ENCODE peak calls at places on chromosome 1, in ten cellular contexts. One of them, this sample, is unnamed.

GRCh38 chr1:158246650-158247049 is 7.6 kb upstream of the CD1A start:
- DNase-seq in prostate gland: no peak
- DNase-seq in tibial artery: no peak
- DNase-seq in neural progenitor cell: no peak
- DNase-seq in BJ: no peak
- DNase-seq in PC-9: no peak
- DNase-seq in cardiac fibroblast: peak
- DNase-seq in body of pancreas: no peak
- DNase-seq in breast epithelium: no peak
- DNase-seq in astrocyte of the spinal cord: no peak
- DNase-seq in this sample: no peak

GRCh38 chr1:29805122-29805895 is 569.0 kb downstream of the PTPRU start:
- DNase-seq in prostate gland: no peak
- DNase-seq in tibial artery: peak
- DNase-seq in neural progenitor cell: no peak
- DNase-seq in BJ: no peak
- DNase-seq in PC-9: no peak
- DNase-seq in cardiac fibroblast: no peak
- DNase-seq in body of pancreas: no peak
- DNase-seq in breast epithelium: peak
- DNase-seq in astrocyte of the spinal cord: no peak
- DNase-seq in this sample: no peak

GRCh38 chr1:153396461-153396860 is 5.6 kb upstream of the S100A8 start:
- DNase-seq in prostate gland: no peak
- DNase-seq in tibial artery: peak
- DNase-seq in neural progenitor cell: no peak
- DNase-seq in BJ: no peak
- DNase-seq in PC-9: no peak
- DNase-seq in cardiac fibroblast: no peak
- DNase-seq in body of pancreas: no peak
- DNase-seq in breast epithelium: no peak
- DNase-seq in astrocyte of the spinal cord: no peak
- DNase-seq in this sample: no peak

GRCh38 chr1:27122652-27123051 is 32.3 kb downstream of the SLC9A1 start:
- DNase-seq in prostate gland: peak
- DNase-seq in tibial artery: peak
- DNase-seq in neural progenitor cell: no peak
- DNase-seq in BJ: no peak
- DNase-seq in PC-9: peak
- DNase-seq in cardiac fibroblast: peak
- DNase-seq in body of pancreas: no peak
- DNase-seq in breast epithelium: peak
- DNase-seq in astrocyte of the spinal cord: peak
- DNase-seq in this sample: peak

GRCh38 chr1:169741666-169742394 is 8.0 kb upstream of the SELE start:
- DNase-seq in prostate gland: no peak
- DNase-seq in tibial artery: no peak
- DNase-seq in neural progenitor cell: no peak
- DNase-seq in BJ: peak
- DNase-seq in PC-9: no peak
- DNase-seq in cardiac fibroblast: peak
- DNase-seq in body of pancreas: no peak
- DNase-seq in breast epithelium: no peak
- DNase-seq in astrocyte of the spinal cord: peak
- DNase-seq in this sample: no peak

GRCh38 chr1:16677552-16678423 is 11.0 kb upstream of the RNU1-3 start:
- DNase-seq in prostate gland: no peak
- DNase-seq in tibial artery: no peak
- DNase-seq in neural progenitor cell: peak
- DNase-seq in BJ: no peak
- DNase-seq in PC-9: peak
- DNase-seq in cardiac fibroblast: peak
- DNase-seq in body of pancreas: no peak
- DNase-seq in breast epithelium: no peak
- DNase-seq in astrocyte of the spinal cord: peak
- DNase-seq in this sample: no peak

GRCh38 chr1:156645058-156645457 is 3.1 kb downstream of the BCAN start:
- DNase-seq in prostate gland: no peak
- DNase-seq in tibial artery: no peak
- DNase-seq in neural progenitor cell: no peak
- DNase-seq in BJ: no peak
- DNase-seq in PC-9: no peak
- DNase-seq in cardiac fibroblast: no peak
- DNase-seq in body of pancreas: no peak
- DNase-seq in breast epithelium: no peak
- DNase-seq in astrocyte of the spinal cord: no peak
- DNase-seq in this sample: no peak

GRCh38 chr1:155254714-155255242 is 505 bp downstream of the ENTREP3 start:
- DNase-seq in prostate gland: no peak
- DNase-seq in tibial artery: no peak
- DNase-seq in neural progenitor cell: peak
- DNase-seq in BJ: no peak
- DNase-seq in PC-9: no peak
- DNase-seq in cardiac fibroblast: peak
- DNase-seq in body of pancreas: peak
- DNase-seq in breast epithelium: no peak
- DNase-seq in astrocyte of the spinal cord: peak
- DNase-seq in this sample: no peak

GRCh38 chr1:99544328-99544727 is 101.6 kb upstream of the PALMD start:
- DNase-seq in prostate gland: no peak
- DNase-seq in tibial artery: no peak
- DNase-seq in neural progenitor cell: no peak
- DNase-seq in BJ: no peak
- DNase-seq in PC-9: peak
- DNase-seq in cardiac fibroblast: peak
- DNase-seq in body of pancreas: no peak
- DNase-seq in breast epithelium: no peak
- DNase-seq in astrocyte of the spinal cord: peak
- DNase-seq in this sample: peak

GRCh38 chr1:172699695-172700094 is 40.8 kb downstream of the FASLG start:
- DNase-seq in prostate gland: no peak
- DNase-seq in tibial artery: no peak
- DNase-seq in neural progenitor cell: no peak
- DNase-seq in BJ: no peak
- DNase-seq in PC-9: no peak
- DNase-seq in cardiac fibroblast: no peak
- DNase-seq in body of pancreas: no peak
- DNase-seq in breast epithelium: no peak
- DNase-seq in astrocyte of the spinal cord: no peak
- DNase-seq in this sample: no peak

GRCh38 chr1:43282220-43283195 is 2.9 kb downstream of the C1orf210 start:
- DNase-seq in prostate gland: no peak
- DNase-seq in tibial artery: no peak
- DNase-seq in neural progenitor cell: no peak
- DNase-seq in BJ: no peak
- DNase-seq in PC-9: no peak
- DNase-seq in cardiac fibroblast: no peak
- DNase-seq in body of pancreas: no peak
- DNase-seq in breast epithelium: peak
- DNase-seq in astrocyte of the spinal cord: no peak
- DNase-seq in this sample: no peak

GRCh38 chr1:119953266-119953998 is 57.1 kb upstream of the ADAM30 start:
- DNase-seq in prostate gland: no peak
- DNase-seq in tibial artery: no peak
- DNase-seq in neural progenitor cell: no peak
- DNase-seq in BJ: no peak
- DNase-seq in PC-9: no peak
- DNase-seq in cardiac fibroblast: no peak
- DNase-seq in body of pancreas: no peak
- DNase-seq in breast epithelium: no peak
- DNase-seq in astrocyte of the spinal cord: no peak
- DNase-seq in this sample: no peak

GRCh38 chr1:240491156-240491555 is 120.8 kb downstream of the GREM2 start:
- DNase-seq in prostate gland: no peak
- DNase-seq in tibial artery: no peak
- DNase-seq in neural progenitor cell: no peak
- DNase-seq in BJ: no peak
- DNase-seq in PC-9: no peak
- DNase-seq in cardiac fibroblast: peak
- DNase-seq in body of pancreas: no peak
- DNase-seq in breast epithelium: no peak
- DNase-seq in astrocyte of the spinal cord: peak
- DNase-seq in this sample: no peak

GRCh38 chr1:240491796-240492195 is 120.2 kb downstream of the GREM2 start:
- DNase-seq in prostate gland: no peak
- DNase-seq in tibial artery: no peak
- DNase-seq in neural progenitor cell: no peak
- DNase-seq in BJ: no peak
- DNase-seq in PC-9: no peak
- DNase-seq in cardiac fibroblast: no peak
- DNase-seq in body of pancreas: no peak
- DNase-seq in breast epithelium: no peak
- DNase-seq in astrocyte of the spinal cord: no peak
- DNase-seq in this sample: no peak

GRCh38 chr1:240496356-240496755 is 115.6 kb downstream of the GREM2 start:
- DNase-seq in prostate gland: no peak
- DNase-seq in tibial artery: no peak
- DNase-seq in neural progenitor cell: no peak
- DNase-seq in BJ: no peak
- DNase-seq in PC-9: no peak
- DNase-seq in cardiac fibroblast: no peak
- DNase-seq in body of pancreas: no peak
- DNase-seq in breast epithelium: no peak
- DNase-seq in astrocyte of the spinal cord: no peak
- DNase-seq in this sample: no peak

GRCh38 chr1:240495652-240496051 is 116.3 kb downstream of the GREM2 start:
- DNase-seq in prostate gland: no peak
- DNase-seq in tibial artery: no peak
- DNase-seq in neural progenitor cell: no peak
- DNase-seq in BJ: no peak
- DNase-seq in PC-9: no peak
- DNase-seq in cardiac fibroblast: no peak
- DNase-seq in body of pancreas: no peak
- DNase-seq in breast epithelium: no peak
- DNase-seq in astrocyte of the spinal cord: no peak
- DNase-seq in this sample: no peak

DNA sequence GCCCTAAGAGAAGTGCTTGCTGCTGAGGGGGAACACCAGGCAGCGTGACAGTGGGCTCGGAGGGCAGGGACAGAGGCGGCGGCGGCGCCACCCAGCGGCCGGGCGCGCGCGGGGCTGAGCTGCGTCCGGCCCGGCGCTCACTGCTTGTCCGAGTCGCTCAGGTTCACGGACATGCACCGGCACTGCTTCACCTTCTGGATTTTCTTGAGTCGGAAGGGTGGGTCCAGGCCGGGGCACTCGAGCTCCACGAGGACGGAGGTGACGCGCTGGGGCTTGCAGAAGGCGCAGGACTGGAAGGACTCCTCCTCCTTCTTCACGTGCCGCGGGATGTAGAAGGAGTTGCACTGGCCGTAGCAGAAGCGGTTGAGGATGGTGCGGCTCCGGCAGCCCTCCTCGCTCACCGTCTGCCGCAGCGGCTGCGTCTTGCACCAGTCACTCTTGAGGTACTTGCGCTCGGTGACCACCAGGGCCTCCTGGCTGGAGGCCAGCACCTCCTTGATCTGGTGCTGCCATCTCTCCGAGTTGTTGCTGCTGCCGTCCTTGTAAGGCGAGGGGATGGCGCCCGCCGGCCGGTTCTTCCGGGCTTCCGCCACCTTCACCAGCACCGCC is 119.0 kb downstream of the GREM2 start:
- DNase-seq in prostate gland: no peak
- DNase-seq in tibial artery: no peak
- DNase-seq in neural progenitor cell: peak
- DNase-seq in BJ: no peak
- DNase-seq in PC-9: no peak
- DNase-seq in cardiac fibroblast: peak
- DNase-seq in body of pancreas: peak
- DNase-seq in breast epithelium: no peak
- DNase-seq in astrocyte of the spinal cord: peak
- DNase-seq in this sample: no peak
- TF ChIP-seq CTCF in prostate gland: no peak
- TF ChIP-seq CTCF in tibial artery: no peak
- TF ChIP-seq CTCF in neural progenitor cell: peak
- TF ChIP-seq CTCF in BJ: peak
- TF ChIP-seq CTCF in PC-9: no peak
- TF ChIP-seq CTCF in cardiac fibroblast: peak
- TF ChIP-seq CTCF in body of pancreas: no peak
- TF ChIP-seq CTCF in breast epithelium: no peak
- TF ChIP-seq CTCF in astrocyte of the spinal cord: peak
- TF ChIP-seq CTCF in this sample: peak

GRCh38 chr1:234722904-234723588 is 113.1 kb upstream of the IRF2BP2 start:
- DNase-seq in prostate gland: peak
- DNase-seq in tibial artery: peak
- DNase-seq in neural progenitor cell: no peak
- DNase-seq in BJ: peak
- DNase-seq in PC-9: no peak
- DNase-seq in cardiac fibroblast: peak
- DNase-seq in body of pancreas: peak
- DNase-seq in breast epithelium: peak
- DNase-seq in astrocyte of the spinal cord: peak
- DNase-seq in this sample: peak
- H3K4me3 ChIP-seq in prostate gland: no peak
- H3K4me3 ChIP-seq in tibial artery: no peak
- H3K4me3 ChIP-seq in neural progenitor cell: no peak
- H3K4me3 ChIP-seq in BJ: no peak
- H3K4me3 ChIP-seq in PC-9: peak
- H3K4me3 ChIP-seq in cardiac fibroblast: peak
- H3K4me3 ChIP-seq in body of pancreas: no peak
- H3K4me3 ChIP-seq in breast epithelium: no peak
- H3K4me3 ChIP-seq in astrocyte of the spinal cord: no peak
- H3K4me3 ChIP-seq in this sample: no peak

GRCh38 chr1:62259551-62259950 is 59.7 kb downstream of the KANK4 start:
- DNase-seq in prostate gland: no peak
- DNase-seq in tibial artery: no peak
- DNase-seq in neural progenitor cell: no peak
- DNase-seq in BJ: no peak
- DNase-seq in PC-9: no peak
- DNase-seq in cardiac fibroblast: no peak
- DNase-seq in body of pancreas: no peak
- DNase-seq in breast epithelium: no peak
- DNase-seq in astrocyte of the spinal cord: no peak
- DNase-seq in this sample: no peak
- TF ChIP-seq CTCF in prostate gland: no peak
- TF ChIP-seq CTCF in tibial artery: no peak
- TF ChIP-seq CTCF in neural progenitor cell: no peak
- TF ChIP-seq CTCF in BJ: no peak
- TF ChIP-seq CTCF in PC-9: no peak
- TF ChIP-seq CTCF in cardiac fibroblast: no peak
- TF ChIP-seq CTCF in body of pancreas: no peak
- TF ChIP-seq CTCF in breast epithelium: no peak
- TF ChIP-seq CTCF in astrocyte of the spinal cord: no peak
- TF ChIP-seq CTCF in this sample: no peak

DNA sequence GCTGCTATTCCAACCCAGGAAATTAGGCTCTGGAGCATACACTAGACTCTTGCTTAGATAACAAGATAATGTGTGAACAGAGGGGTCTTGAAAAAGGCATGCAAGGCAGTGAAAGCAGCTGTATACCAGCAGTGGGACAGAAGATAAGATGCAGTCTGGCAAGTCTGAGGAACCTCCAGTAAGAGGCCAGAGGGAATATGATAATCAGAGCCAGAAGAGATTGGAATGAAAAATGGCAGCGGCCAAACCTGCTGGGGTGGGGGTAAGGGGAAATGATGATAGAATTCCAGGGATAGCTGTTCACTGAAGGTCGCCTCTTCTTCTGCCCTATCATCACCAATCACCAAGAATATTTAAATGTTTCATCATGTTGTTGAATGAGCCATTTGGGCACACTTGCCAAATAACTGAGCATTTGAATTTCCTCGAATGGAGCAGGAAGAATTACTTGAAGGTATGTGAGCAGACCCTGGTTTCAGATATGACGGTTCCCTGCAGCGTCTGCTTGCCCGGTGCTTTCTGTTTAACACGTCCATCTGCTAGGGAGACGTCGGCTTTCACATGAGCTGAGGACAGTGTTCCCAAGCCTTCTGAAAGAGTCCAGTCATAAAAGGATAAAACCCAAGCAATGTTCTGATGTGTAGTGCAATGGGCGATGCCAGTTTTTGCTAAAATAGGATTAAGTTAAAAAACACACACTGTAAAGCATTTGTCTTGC is 173.3 kb downstream of the RWDD3 start:
- DNase-seq in prostate gland: no peak
- DNase-seq in tibial artery: no peak
- DNase-seq in neural progenitor cell: peak
- DNase-seq in BJ: no peak
- DNase-seq in PC-9: no peak
- DNase-seq in cardiac fibroblast: peak
- DNase-seq in body of pancreas: no peak
- DNase-seq in breast epithelium: no peak
- DNase-seq in astrocyte of the spinal cord: no peak
- DNase-seq in this sample: no peak
- H3K4me3 ChIP-seq in prostate gland: no peak
- H3K4me3 ChIP-seq in tibial artery: no peak
- H3K4me3 ChIP-seq in neural progenitor cell: no peak
- H3K4me3 ChIP-seq in BJ: no peak
- H3K4me3 ChIP-seq in PC-9: no peak
- H3K4me3 ChIP-seq in cardiac fibroblast: no peak
- H3K4me3 ChIP-seq in body of pancreas: no peak
- H3K4me3 ChIP-seq in breast epithelium: peak
- H3K4me3 ChIP-seq in astrocyte of the spinal cord: no peak
- H3K4me3 ChIP-seq in this sample: no peak

This sample was measured in kidney epithelial cell.